ENCODE peak calls at places on chromosomes 3 and 15, in five cellular contexts. F, J, K, Q and E are unnamed samples.
A peak's percentile ranks its signal among the peaks of the same experiment; 100 is the strongest.

GRCh38 chr3:9193211-9193610 is 56.2 kb downstream of the SRGAP3 start:
- DNase-seq in Q (no peak), J (no peak), K (no peak), F (no peak), E (no peak)

GRCh38 chr15:56839099-56839498 is 79.3 kb upstream of the TCF12 start:
- DNase-seq in K (no peak), F (no peak), Q (no peak), J (no peak), E (no peak)

GRCh38 chr3:43862470-43862869 is 171.7 kb downstream of the ABHD5 start:
- DNase-seq in Q (no peak), J (no peak), F (no peak), K (no peak), E (peak; percentile 26)

GRCh38 chr15:95292790-95293450 is 1037.6 kb upstream of the NR2F2 start:
- DNase-seq in F (no peak), K (no peak), J (no peak), Q (no peak), E (no peak)

GRCh38 chr3:166211451-166211850 is 374.2 kb upstream of the BCHE start:
- DNase-seq in K (no peak), J (no peak), F (no peak), Q (no peak), E (peak; percentile 36)

GRCh38 chr3:63500196-63500595 is 152.3 kb upstream of the SNTN start:
- DNase-seq in J (no peak), K (no peak), Q (peak; percentile 56), F (no peak), E (no peak)

GRCh38 chr15:73021139-73021621 is 31.1 kb upstream of the NEO1 start:
- DNase-seq in F (no peak), J (no peak), K (no peak), Q (no peak), E (peak; percentile 79)

GRCh38 chr3:185152433-185153169 is at the start of gene C3orf70:
- DNase-seq in Q (peak; percentile 74), F (peak; percentile 87), K (peak; percentile 59), J (peak; percentile 78), E (peak; percentile 82)

GRCh38 chr15:101181349-101181748 is 70.5 kb downstream of the CHSY1 start:
- DNase-seq in Q (no peak), K (no peak), J (no peak), F (no peak), E (no peak)

GRCh38 chr3:124442463-124442862 is 287.8 kb upstream of the UMPS start:
- DNase-seq in Q (no peak), K (no peak), J (no peak), F (no peak), E (no peak)

GRCh38 chr3:29609007-29609805 is 328.3 kb downstream of the RBMS3 start:
- DNase-seq in K (no peak), J (no peak), Q (no peak), F (no peak), E (no peak)

GRCh38 chr15:89383635-89384604 is 49.3 kb upstream of the POLG start:
- DNase-seq in K (no peak), Q (peak; percentile 95), J (no peak), F (peak; percentile 56), E (peak; percentile 53)

GRCh38 chr15:51181221-51181620 is 86.5 kb upstream of the TNFAIP8L3 start:
- DNase-seq in F (no peak), J (no peak), Q (no peak), K (no peak), E (no peak)

GRCh38 chr15:90020041-90020735 is 19.1 kb downstream of the ZNF710 start:
- DNase-seq in J (no peak), F (peak; percentile 80), Q (no peak), K (peak; percentile 25), E (no peak)

GRCh38 chr3:192957441-192957951 is 39.8 kb upstream of the MB21D2 start:
- DNase-seq in J (peak; percentile 63), F (no peak), Q (peak; percentile 47), K (peak; percentile 33), E (no peak)

GRCh38 chr3:178665747-178666146 is 129.5 kb downstream of the KCNMB2 start:
- DNase-seq in Q (no peak), J (no peak), K (no peak), F (no peak), E (no peak)

GRCh38 chr15:63251701-63252100 is 25.7 kb upstream of the APH1B start:
- DNase-seq in K (no peak), J (no peak), Q (no peak), F (no peak), E (no peak)

GRCh38 chr3:11653298-11654055 is 9.8 kb upstream of the VGLL4 start:
- DNase-seq in F (no peak), J (no peak), Q (no peak), K (no peak), E (peak; percentile 65)
- TF ChIP-seq CTCF in F (no peak), J (no peak), Q (no peak), K (peak; percentile 24), E (peak; percentile 60)

DNA sequence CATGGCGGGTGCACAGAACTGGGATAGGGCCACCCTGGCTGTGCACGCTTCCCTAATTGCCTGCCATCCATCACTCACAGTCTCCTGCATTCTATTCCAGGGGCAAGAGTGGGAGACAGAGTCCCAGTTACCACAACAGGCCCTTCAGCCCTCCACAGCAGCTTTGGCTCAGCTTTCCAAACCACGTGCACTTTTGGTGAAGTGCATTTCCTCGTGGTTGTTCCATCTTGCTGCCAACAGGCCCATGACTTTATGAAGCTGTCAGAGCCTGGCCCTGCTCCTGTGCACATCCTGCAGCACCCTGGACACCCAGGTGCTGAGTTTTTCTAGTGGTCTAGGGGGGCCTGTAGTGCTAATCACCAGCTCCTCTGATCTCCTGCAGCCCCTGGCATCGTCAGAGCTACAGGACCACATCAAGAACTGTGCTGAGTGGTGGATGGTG is 110.2 kb downstream of the ADCY5 start:
- DNase-seq in F (no peak), J (no peak), K (no peak), Q (no peak), E (no peak)
- H3K4me1 ChIP-seq in F (no peaks in the 10 kb centered on the region), J (no peaks in the 10 kb centered on the region), K (no peaks in the 10 kb centered on the region), Q (no peaks in the 10 kb centered on the region), E (peaks cover 12% of the 10 kb centered on the region)

DNA sequence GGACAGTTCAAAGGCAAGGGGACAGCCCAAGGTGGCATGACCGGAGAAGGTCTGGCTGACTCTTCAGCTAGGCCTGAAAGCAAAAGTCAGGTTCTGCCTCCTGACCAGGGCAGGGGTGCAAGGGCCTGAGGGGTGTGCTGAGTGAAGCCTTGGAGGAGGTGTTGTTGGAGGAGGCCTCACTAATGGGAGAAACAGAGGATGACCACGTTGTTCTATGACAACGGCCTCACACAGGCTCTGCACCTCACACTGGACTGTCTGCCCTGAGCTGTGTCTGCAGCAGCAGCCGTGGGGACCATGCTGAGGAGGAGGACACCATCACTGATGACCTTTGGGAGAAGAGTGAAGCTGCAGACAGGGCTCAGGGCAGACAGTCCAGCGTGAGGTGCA is 116.9 kb upstream of the ABHD17C start:
- DNase-seq in J (no peak), F (no peak), K (no peak), Q (no peak), E (peak; percentile 14)
- TF ChIP-seq CTCF in J (no peak), F (no peak), K (no peak), Q (no peak), E (no peak)

DNA sequence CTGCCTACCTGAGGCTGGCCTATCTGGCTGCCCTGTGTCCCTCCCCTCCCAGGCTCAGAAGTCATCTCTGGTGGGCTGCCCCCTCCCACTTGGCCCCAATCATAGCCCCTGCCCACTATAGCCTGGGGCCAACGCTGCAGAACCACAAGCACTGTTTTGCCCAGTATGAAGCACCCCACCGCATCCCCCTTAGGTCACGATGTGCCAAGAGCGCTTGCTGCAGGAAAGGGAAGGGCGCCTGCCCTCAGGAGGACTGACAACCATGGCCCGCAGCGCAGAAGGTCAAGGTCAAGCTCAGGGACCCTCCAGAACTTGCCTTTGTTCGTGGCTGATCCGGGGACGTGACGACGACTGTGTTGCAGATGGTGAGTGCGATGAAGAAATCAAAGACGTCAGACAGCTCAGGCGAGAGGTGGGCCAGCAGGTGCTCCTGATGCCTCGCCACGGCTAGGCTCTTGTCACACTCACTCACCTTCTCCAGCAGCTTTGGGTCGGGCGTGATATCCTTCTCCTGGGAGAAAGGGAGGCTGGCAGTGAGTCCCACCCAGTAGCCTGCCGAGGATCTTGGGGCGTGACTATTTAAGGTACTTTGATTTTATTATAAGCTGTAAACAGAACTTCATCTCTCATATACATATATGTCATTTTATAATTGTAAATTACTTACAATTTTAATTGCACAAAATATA is 146.6 kb downstream of the ATP10A start:
- DNase-seq in F (no peak), Q (no peak), J (peak; percentile 52), K (no peak), E (peak; percentile 29)
- H3K4me1 ChIP-seq in F (no peaks in the 10 kb centered on the region), Q (peaks cover 4% of the 10 kb centered on the region), J (no peaks in the 10 kb centered on the region), K (no peaks in the 10 kb centered on the region), E (no peaks in the 10 kb centered on the region)

DNA sequence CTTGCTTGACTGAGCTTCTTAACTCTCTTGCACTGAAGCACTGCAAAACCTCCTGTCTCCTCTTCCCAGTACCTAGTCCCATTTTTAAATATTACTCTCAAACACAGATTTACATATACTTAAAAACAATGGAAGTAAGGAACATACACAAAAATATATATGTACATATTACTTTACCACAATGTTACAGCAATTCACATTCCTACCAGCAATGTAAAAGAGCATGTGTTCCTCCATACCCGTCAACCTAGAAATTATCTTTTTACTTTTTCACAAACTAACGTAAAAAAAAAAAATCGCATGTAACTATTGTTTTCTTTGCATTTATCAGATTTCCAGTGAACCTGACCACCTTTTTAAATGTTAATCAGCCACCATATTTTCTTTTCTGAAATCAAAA is 60.4 kb downstream of the RYK start:
- DNase-seq in Q (no peak), F (no peak), J (no peak), K (no peak), E (no peak)
- TF ChIP-seq CTCF in Q (peak; percentile 6), F (no peak), J (no peak), K (no peak), E (peak; percentile 59)

DNA sequence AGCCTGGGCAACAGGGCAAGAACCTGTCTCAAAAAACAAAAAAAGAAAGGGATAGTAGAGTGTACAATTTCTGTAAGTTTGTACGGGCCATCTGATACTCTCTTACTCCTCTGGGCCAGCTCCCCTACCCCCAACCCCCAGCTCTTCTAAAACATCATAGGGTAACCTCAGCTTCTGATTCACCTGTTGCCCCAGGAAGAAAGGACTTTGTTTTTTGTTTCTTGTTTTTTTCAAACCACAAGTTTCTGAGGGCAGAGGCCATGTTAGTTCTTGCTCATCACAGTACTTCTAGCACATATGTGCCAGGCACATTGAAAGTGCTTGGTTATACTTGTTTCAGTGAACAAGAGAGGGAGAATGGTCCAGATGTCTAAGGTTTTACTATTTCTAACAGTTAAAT is 20.2 kb downstream of the ATOSA start:
- DNase-seq in J (no peak), K (no peak), Q (no peak), F (no peak), E (no peak)
- H3K4me1 ChIP-seq in J (peaks cover 22% of the 10 kb centered on the region), K (peaks cover 56% of the 10 kb centered on the region), Q (no peaks in the 10 kb centered on the region), F (no peaks in the 10 kb centered on the region), E (no peaks in the 10 kb centered on the region)